ENCODE peak calls at places on chromosomes 11 and 22, in five cellular contexts. G is CD8-positive, alpha-beta T cell; J is transverse colon; E is osteoblast; F is BE2C. M is an unnamed sample.

GRCh38 chr11:2890466-2891241 is 5.1 kb upstream of the CDKN1C start:
- DNase-seq in E (no peak), J (peak; percentile 73), F (no peak), G (no peak), M (no peak)

GRCh38 chr22:27512283-27512761 is 289.2 kb downstream of the MN1 start:
- DNase-seq in G (no peak), J (peak; percentile 43), E (peak; percentile 96), F (no peak), M (peak; percentile 90)

GRCh38 chr11:75562836-75563484 is 907 bp downstream of the SERPINH1 start:
- DNase-seq in E (peak; percentile 94), F (no peak), J (peak; percentile 28), G (no peak), M (peak; percentile 49)

GRCh38 chr11:4480577-4481539 is 1.6 kb upstream of the OR52K1 start:
- DNase-seq in F (no peak), E (peak; percentile 65), J (no peak), G (no peak), M (peak; percentile 46)

GRCh38 chr11:14213006-14213405 is 146.0 kb downstream of the RRAS2 start:
- DNase-seq in J (no peak), E (no peak), F (no peak), G (no peak), M (no peak)

GRCh38 chr11:5684627-5685362 is at the start of gene TRIM5:
- DNase-seq in F (peak; percentile 51), E (peak; percentile 99), G (peak; percentile 58), J (peak; percentile 87), M (peak; percentile 97)

GRCh38 chr11:73192272-73192671 is 25.8 kb upstream of the P2RY2 start:
- DNase-seq in F (no peak), J (no peak), G (no peak), E (no peak), M (peak; percentile 95)

GRCh38 chr11:74453373-74453975 is 13.9 kb downstream of the KCNE3 start:
- DNase-seq in F (peak; percentile 75), E (peak; percentile 91), J (peak; percentile 77), G (peak; percentile 36), M (peak; percentile 69)

GRCh38 chr22:36564422-36565151 is 35.6 kb upstream of the EIF3D start:
- DNase-seq in J (no peak), G (no peak), E (peak; percentile 64), F (no peak), M (no peak)

GRCh38 chr11:71940561-71941219 is 11.8 kb downstream of the RNF121 start:
- DNase-seq in F (no peak), J (no peak), E (peak; percentile 15), G (no peak), M (no peak)

GRCh38 chr11:115660072-115660805 is 156.0 kb upstream of the CADM1 start:
- DNase-seq in F (no peak), G (no peak), E (no peak), J (no peak), M (no peak)

GRCh38 chr22:40479887-40480538 is 109.6 kb downstream of the SGSM3 start:
- DNase-seq in G (no peak), E (no peak), F (no peak), J (no peak), M (no peak)

GRCh38 chr11:40328890-40329617 is 1130.4 kb downstream of the LRRC4C start:
- DNase-seq in E (peak; percentile 91), J (peak; percentile 21), F (no peak), G (no peak), M (peak; percentile 94)

GRCh38 chr11:102269927-102270326 is 47.4 kb upstream of the BIRC3 start:
- DNase-seq in E (peak; percentile 85), J (no peak), G (no peak), F (no peak), M (peak; percentile 74)

DNA sequence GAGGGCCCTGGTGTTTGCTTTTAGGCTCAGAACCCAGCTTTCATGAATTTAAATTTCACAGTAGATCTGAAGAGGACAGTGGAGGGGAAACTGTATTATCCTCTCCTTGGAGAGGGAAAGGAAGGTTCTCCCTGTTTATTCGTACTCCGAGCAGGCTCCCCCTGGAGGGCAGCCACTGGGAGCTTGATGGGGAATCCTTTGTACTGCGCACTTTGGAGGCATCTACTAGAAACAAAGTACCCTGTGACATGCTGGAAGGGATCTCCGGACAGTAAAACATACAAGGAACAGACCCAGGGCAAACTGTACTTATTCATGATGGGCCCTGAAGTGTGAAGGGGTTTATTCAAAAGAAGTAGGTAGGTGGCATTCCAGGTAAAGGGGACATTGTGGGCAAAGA is 27.2 kb downstream of the NAV2 start:
- DNase-seq in G (no peak), F (peak; percentile 26), J (peak; percentile 22), E (no peak), M (no peak)
- TF ChIP-seq CTCF in G (no peak), F (peak; percentile 47), J (peak; percentile 15), E (peak; percentile 32), M (no peak)

GRCh38 chr11:129248618-129249017 is 56.5 kb upstream of the ARHGAP32 start:
- DNase-seq in F (no peak), G (no peak), E (peak; percentile 70), J (no peak), M (peak; percentile 50)

GRCh38 chr11:129249923-129250322 is 57.8 kb upstream of the ARHGAP32 start:
- DNase-seq in J (no peak), F (no peak), E (no peak), G (no peak), M (no peak)

GRCh38 chr11:129252621-129253020 is 60.5 kb upstream of the ARHGAP32 start:
- DNase-seq in J (no peak), G (no peak), F (no peak), E (no peak), M (no peak)

GRCh38 chr11:129249351-129249750 is 57.2 kb upstream of the ARHGAP32 start:
- DNase-seq in E (peak; percentile 74), F (no peak), J (no peak), G (no peak), M (peak; percentile 46)

GRCh38 chr11:129251067-129251466 is 58.9 kb upstream of the ARHGAP32 start:
- DNase-seq in E (no peak), G (no peak), F (no peak), J (no peak), M (no peak)
- TF ChIP-seq CTCF in E (no peak), G (no peak), F (no peak), J (no peak), M (no peak)

DNA sequence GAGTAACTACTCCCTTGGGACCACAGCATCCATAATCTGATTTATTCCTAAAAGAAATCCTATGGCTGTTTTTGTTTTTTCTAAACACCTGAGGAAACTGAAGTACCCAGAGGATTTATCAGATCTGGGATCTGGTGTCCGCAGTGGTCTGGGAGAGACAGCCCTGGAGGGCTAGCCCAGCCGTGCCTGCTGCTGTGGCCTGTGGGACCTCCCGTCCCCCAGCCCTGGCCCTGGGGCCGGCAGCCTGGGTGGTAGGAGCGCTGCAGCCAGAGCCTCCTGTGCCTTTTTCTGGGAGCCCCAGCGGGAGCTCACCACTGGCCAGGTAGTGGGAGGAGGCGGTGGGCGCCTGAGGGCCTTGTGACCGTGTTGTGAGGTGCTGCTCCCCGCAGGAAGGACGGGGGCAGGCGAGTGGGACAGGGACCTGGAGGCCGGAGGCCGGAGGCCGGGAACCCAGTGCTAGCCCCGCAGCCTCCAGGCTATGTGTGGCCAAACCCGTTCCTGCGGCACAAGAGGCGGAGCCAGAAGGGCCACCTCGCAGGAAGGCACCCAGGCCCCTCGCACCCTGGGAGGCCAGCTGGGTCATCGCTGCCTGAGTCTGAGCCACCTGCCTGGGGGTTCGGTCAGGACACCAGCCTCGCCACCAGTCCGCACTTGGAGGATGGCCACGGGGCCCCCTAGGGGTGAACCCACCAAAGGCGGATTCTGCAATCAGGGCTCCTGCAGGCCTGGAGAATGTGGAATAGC is 18.2 kb upstream of the C11orf96 start:
- DNase-seq in F (peak; percentile 50), E (peak; percentile 37), J (no peak), G (no peak), M (no peak)
- TF ChIP-seq CTCF in F (peak; percentile 37), E (peak; percentile 15), J (no peak), G (no peak), M (no peak)

GRCh38 chr22:19085233-19086043 is 36.8 kb downstream of the DGCR2 start:
- DNase-seq in F (no peak), E (peak; percentile 93), J (no peak), G (no peak), M (no peak)
- TF ChIP-seq CTCF in F (peak; percentile 76), E (peak; percentile 55), J (no peak), G (no peak), M (peak; percentile 51)

DNA sequence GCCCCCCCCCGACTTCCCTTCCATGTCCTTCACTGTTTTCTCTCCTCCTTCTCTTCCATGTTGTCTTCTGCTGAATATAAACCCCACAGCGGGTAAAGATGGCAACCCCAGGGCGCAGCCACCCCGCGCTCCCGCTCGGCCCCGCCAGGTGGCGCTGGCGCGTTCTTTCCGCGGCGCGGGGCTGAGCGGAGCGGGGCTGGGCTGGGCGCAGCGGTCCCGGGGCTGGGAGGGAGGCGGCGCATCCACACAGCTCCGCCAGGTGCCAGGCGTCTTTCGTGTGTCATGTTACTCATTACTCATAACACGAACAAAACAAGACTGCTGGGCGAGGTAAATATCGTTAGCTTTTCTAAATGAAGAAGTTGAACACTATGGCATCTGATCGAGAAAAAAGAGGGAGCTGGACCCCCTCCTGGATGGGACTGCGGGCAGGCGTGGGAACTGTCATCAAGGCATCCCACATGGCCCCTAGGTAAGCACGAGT is 321.2 kb downstream of the NTM start:
- DNase-seq in G (no peak), E (peak; percentile 96), J (no peak), F (peak; percentile 51), M (peak; percentile 69)
- TF ChIP-seq CTCF in G (no peak), E (peak; percentile 70), J (peak; percentile 46), F (peak; percentile 42), M (peak; percentile 58)

DNA sequence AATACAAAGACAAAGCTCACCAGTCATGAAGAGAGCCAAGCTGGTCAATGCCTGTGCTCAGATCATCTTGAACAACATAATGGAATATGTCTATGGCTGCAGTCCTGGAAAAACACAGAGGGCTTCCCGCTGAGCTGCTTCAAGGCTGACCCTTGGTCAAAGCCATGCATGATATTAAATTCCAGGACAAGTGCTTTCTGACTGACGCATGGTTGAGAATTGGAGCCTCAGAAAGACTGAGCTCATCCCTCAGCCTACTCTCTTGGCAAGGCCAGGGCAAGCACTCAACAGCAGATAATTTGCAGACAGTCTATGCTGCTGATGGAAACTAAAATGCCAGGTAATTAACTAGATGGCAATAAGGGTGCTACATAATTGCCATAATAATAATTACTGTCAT is 89.2 kb downstream of the GALNT18 start:
- DNase-seq in J (no peak), G (no peak), F (no peak), E (no peak), M (no peak)
- TF ChIP-seq CTCF in J (no peak), G (no peak), F (no peak), E (no peak), M (no peak)

GRCh38 chr11:133809525-133810178 is 35.7 kb downstream of the SPATA19 start:
- DNase-seq in G (no peak), J (no peak), F (no peak), E (no peak), M (no peak)
- TF ChIP-seq CTCF in G (no peak), J (no peak), F (no peak), E (no peak), M (no peak)

GRCh38 chr11:83285771-83286528 is at the start of gene CCDC90B:
- DNase-seq in J (peak; percentile 96), E (peak; percentile 93), G (peak; percentile 87), F (peak; percentile 95), M (peak; percentile 93)
- TF ChIP-seq CTCF in J (no peak), E (no peak), G (no peak), F (peak; percentile 46), M (peak; percentile 61)

GRCh38 chr22:42560781-42561180 is 7.0 kb downstream of the SERHL2 start:
- DNase-seq in F (peak; percentile 40), J (no peak), G (no peak), E (peak; percentile 88), M (no peak)
- TF ChIP-seq CTCF in F (peak; percentile 69), J (peak; percentile 31), G (peak; percentile 31), E (peak; percentile 51), M (peak; percentile 17)

M was measured in RWPE1.